ENCODE peak calls at places on chromosomes 4 and X, in six cellular contexts. S is Ammon's horn, J is NCI-H2227 treated with DMSO at 0.1 percent for 48 hours, O is activated gamma-delta T cell treated with Interleukin-2 at 50 U/mL for 16 hours, M is iPS-NIHi11, D is GM12864. Q is an unnamed sample.

GRCh38 chr4:181525641-181526040 is 717.6 kb upstream of the TENM3 start:
- DNase-seq in D (no peak), J (no peak), O (no peak), M (no peak), S (no peak), Q (no peak)

GRCh38 chrX:71164071-71164470 is 19.4 kb downstream of the NLGN3 start:
- DNase-seq in M (no peak), O (no peak), D (no peak), S (no peak), J (no peak), Q (no peak)

GRCh38 chr4:38237139-38237538 is 276.9 kb downstream of the PTTG2 start:
- DNase-seq in S (no peak), D (no peak), J (no peak), M (no peak), O (no peak), Q (no peak)

GRCh38 chr4:87973283-87974169 is 2.0 kb upstream of the SPP1 start:
- DNase-seq in D (no peak), S (peak), M (peak), O (peak), J (peak), Q (no peak)

GRCh38 chrX:41184312-41184711 is 99.1 kb downstream of the USP9X start:
- DNase-seq in O (no peak), S (no peak), J (no peak), M (no peak), D (peak), Q (no peak)

GRCh38 chrX:15674514-15674898 is 9.9 kb upstream of the CLTRN start:
- DNase-seq in O (peak), D (peak), S (peak), M (peak), J (peak), Q (no peak)

GRCh38 chr4:184728858-184729257 is 5.0 kb downstream of the CENPU start:
- DNase-seq in M (no peak), O (no peak), J (no peak), S (no peak), D (no peak), Q (no peak)

GRCh38 chr4:48484494-48485168 is 1.5 kb downstream of the SLC10A4 start:
- DNase-seq in J (no peak), S (no peak), O (no peak), D (no peak), M (no peak), Q (no peak)

GRCh38 chrX:40550069-40550468 is 30.7 kb upstream of the ATP6AP2 start:
- DNase-seq in S (no peak), O (no peak), M (no peak), J (peak), D (no peak), Q (no peak)

GRCh38 chrX:22202251-22202650 is 70.5 kb upstream of the CBLL2 start:
- DNase-seq in S (no peak), J (no peak), O (no peak), D (no peak), M (no peak), Q (no peak)

GRCh38 chr4:5238106-5238505 is 186.8 kb downstream of the STK32B start:
- DNase-seq in J (no peak), M (no peak), D (no peak), O (no peak), S (no peak), Q (no peak)

GRCh38 chr4:91837608-91838029 is 466.1 kb upstream of the GRID2 start:
- DNase-seq in M (no peak), J (no peak), O (no peak), D (no peak), S (no peak), Q (no peak)

GRCh38 chrX:43357741-43358140 is 298.4 kb upstream of the MAOA start:
- DNase-seq in O (no peak), S (no peak), J (no peak), D (no peak), M (no peak), Q (no peak)

Q was measured in iPS DF 19.7.